ENCODE peak calls at places on chromosomes 16 and 17, in four cellular contexts. K is NCI-H2171 treated with DMSO at 0.1 percent for 48 hours, X is T-helper 2 cell, G is GM19239. C is an unnamed sample.

GRCh38 chr16:10408824-10409381 is 23.0 kb downstream of the ATF7IP2 start:
- DNase-seq in K (no peak), G (no peak), X (no peak), C (peak; percentile 10)

GRCh38 chr16:4660454-4661007 is 32.8 kb upstream of the NUDT16L1 start:
- DNase-seq in X (peak; percentile 50), G (no peak), K (no peak), C (peak; percentile 86)

GRCh38 chr16:50731989-50732589 is 9.8 kb upstream of the CYLD start:
- DNase-seq in X (no peak), G (no peak), K (no peak), C (no peak)

GRCh38 chr16:87085441-87085840 is 231.8 kb downstream of the C16orf95 start:
- DNase-seq in X (no peak), K (no peak), G (no peak), C (no peak)

GRCh38 chr16:4390266-4391260 is 18.9 kb downstream of the VASN start:
- DNase-seq in X (no peak), G (no peak), K (no peak), C (no peak)

GRCh38 chr17:81566461-81567126 is 14.4 kb upstream of the FAAP100 start:
- DNase-seq in K (peak; percentile 91), X (no peak), G (no peak), C (peak; percentile 97)

GRCh38 chr16:69286941-69287713 is 24.0 kb upstream of the VPS4A start:
- DNase-seq in X (peak; percentile 18), K (peak; percentile 52), G (peak; percentile 22), C (peak; percentile 35)

GRCh38 chr16:7513429-7513828 is 180.8 kb downstream of the RBFOX1 start:
- DNase-seq in X (no peak), G (no peak), K (peak; percentile 1), C (peak; percentile 5)

GRCh38 chr17:36608794-36609497 is 7.6 kb downstream of the MRM1 start:
- DNase-seq in K (peak; percentile 93), X (no peak), G (no peak), C (no peak)

GRCh38 chr17:41308918-41309359 is at the start of gene KRTAP16-1:
- DNase-seq in G (no peak), K (no peak), X (peak; percentile 79), C (no peak)

GRCh38 chr16:69118468-69118867 is 13.0 kb downstream of the HAS3 start:
- DNase-seq in G (no peak), K (no peak), X (no peak), C (no peak)

GRCh38 chr17:47188266-47188665 is 829 bp downstream of the CDC27 start:
- DNase-seq in X (peak; percentile 3), K (peak; percentile 20), G (no peak), C (no peak)

GRCh38 chr16:71923941-71924690 is 28.8 kb downstream of the IST1 start:
- DNase-seq in X (no peak), K (no peak), G (no peak), C (peak; percentile 54)

GRCh38 chr16:50709061-50709695 is 15.8 kb downstream of the NOD2 start:
- DNase-seq in G (peak; percentile 33), X (no peak), K (no peak), C (no peak)

GRCh38 chr17:82083009-82083408 is 15.0 kb downstream of the FASN start:
- DNase-seq in X (no peak), K (no peak), G (no peak), C (no peak)

GRCh38 chr16:17508303-17508702 is 37.5 kb upstream of the XYLT1 start:
- DNase-seq in K (no peak), X (no peak), G (no peak), C (no peak)

GRCh38 chr16:72877374-72878028 is 170.4 kb downstream of the ZFHX3 start:
- DNase-seq in X (no peak), G (no peak), K (no peak), C (peak; percentile 94)

GRCh38 chr16:15672514-15673167 is 22.6 kb downstream of the NDE1 start:
- DNase-seq in K (no peak), X (peak; percentile 77), G (no peak), C (peak; percentile 98)

GRCh38 chr16:9151597-9151996 is 60.2 kb downstream of the HAPSTR1 start:
- DNase-seq in X (no peak), G (no peak), K (no peak), C (peak; percentile 44)

GRCh38 chr17:32477220-32477619 is 9.6 kb upstream of the CDK5R1 start:
- DNase-seq in K (no peak), X (no peak), G (no peak), C (no peak)

GRCh38 chr17:42598905-42599304 is 10.3 kb downstream of the RETREG3 start:
- DNase-seq in K (peak; percentile 95), G (no peak), X (no peak), C (no peak)

GRCh38 chr17:19744922-19745757 is 3.0 kb downstream of the ALDH3A1 start:
- DNase-seq in X (peak; percentile 53), G (peak; percentile 85), K (peak; percentile 28), C (no peak)

GRCh38 chr17:74042744-74043486 is 160.6 kb upstream of the RPL38 start:
- DNase-seq in K (no peak), G (no peak), X (no peak), C (peak; percentile 98)

GRCh38 chr17:77598241-77598620 is 360.3 kb upstream of the TNRC6C start:
- DNase-seq in G (no peak), K (no peak), X (no peak), C (no peak)